ENCODE peak calls at places on chromosomes 16 and 17, in four cellular contexts. Z is stromal cell of bone marrow, T is C1 segment of cervical spinal cord, S is RPMI7951. J is an unnamed sample.

GRCh38 chr16:67428146-67428731 is 2.7 kb upstream of the HSD11B2 start:
- DNase-seq in S (peak), Z (no peak), T (no peak), J (peak)

GRCh38 chr17:2083613-2084128 is 28.8 kb downstream of the HIC1 start:
- DNase-seq in S (no peak), Z (no peak), T (no peak), J (no peak)

GRCh38 chr16:69329369-69330285 is 761 bp downstream of the PDF start:
- DNase-seq in T (no peak), S (peak), Z (no peak), J (no peak)

GRCh38 chr17:41064301-41064700 is 1.4 kb downstream of the KRTAP2-4 start:
- DNase-seq in T (no peak), Z (no peak), S (no peak), J (no peak)

GRCh38 chr17:79835953-79836951 is 3.0 kb downstream of the CBX4 start:
- DNase-seq in S (no peak), Z (no peak), T (no peak), J (peak)

GRCh38 chr16:87982491-87983415 is 31.5 kb downstream of the BANP start:
- DNase-seq in Z (no peak), T (no peak), S (no peak), J (no peak)

GRCh38 chr17:14744716-14745115 is 443.8 kb downstream of the HS3ST3B1 start:
- DNase-seq in T (no peak), Z (peak), S (peak), J (no peak)

GRCh38 chr16:54780266-54780665 is 150.4 kb upstream of the IRX5 start:
- DNase-seq in Z (no peak), S (no peak), T (no peak), J (no peak)

GRCh38 chr17:21510686-21511367 is 134.7 kb downstream of the KCNJ12 start:
- DNase-seq in T (no peak), S (peak), Z (no peak), J (no peak)

GRCh38 chr16:55873122-55873521 is 2.1 kb downstream of the CES5A start:
- DNase-seq in T (no peak), S (no peak), Z (no peak), J (no peak)

GRCh38 chr17:16919663-16920627 is 52.0 kb downstream of the TNFRSF13B start:
- DNase-seq in Z (no peak), S (no peak), T (no peak), J (no peak)

GRCh38 chr16:22232277-22233049 is 26.4 kb downstream of the EEF2K start:
- DNase-seq in T (no peak), Z (no peak), S (peak), J (no peak)

GRCh38 chr17:42294469-42295398 is 6.4 kb downstream of the STAT5A start:
- DNase-seq in Z (no peak), S (no peak), T (no peak), J (no peak)

GRCh38 chr16:87963400-87963799 is 12.2 kb downstream of the BANP start:
- DNase-seq in Z (peak), T (no peak), S (peak), J (no peak)

GRCh38 chr16:81703177-81704155 is 75.6 kb upstream of the PLCG2 start:
- DNase-seq in S (peak), Z (peak), T (no peak), J (no peak)

GRCh38 chr16:54932737-54933254 is 2.1 kb downstream of the IRX5 start:
- DNase-seq in Z (no peak), S (no peak), T (no peak), J (no peak)

GRCh38 chr16:81551821-81552304 is 107.3 kb downstream of the CMIP start:
- DNase-seq in Z (no peak), S (peak), T (no peak), J (no peak)

GRCh38 chr17:80103686-80104085 is 2.3 kb downstream of the GAA start:
- DNase-seq in S (no peak), Z (no peak), T (no peak), J (no peak)

GRCh38 chr17:12620200-12620720 is 45.4 kb upstream of the MYOCD start:
- DNase-seq in S (peak), T (no peak), Z (no peak), J (no peak)

GRCh38 chr17:4852504-4853075 is 19.4 kb downstream of the MINK1 start:
- DNase-seq in Z (peak), S (peak), T (no peak), J (no peak)

GRCh38 chr17:57519199-57519598 is 225.9 kb downstream of the CCDC182 start:
- DNase-seq in Z (no peak), T (no peak), S (peak), J (peak)

GRCh38 chr17:339193-340061 is 13.2 kb downstream of the RPH3AL start:
- DNase-seq in Z (no peak), S (no peak), T (no peak), J (no peak)

GRCh38 chr17:50918071-50918932 is 52.1 kb upstream of the TOB1 start:
- DNase-seq in T (no peak), Z (no peak), S (no peak), J (no peak)

GRCh38 chr16:47018223-47018891 is 44.9 kb upstream of the DNAJA2 start:
- DNase-seq in T (no peak), S (peak), Z (no peak), J (peak)

GRCh38 chr17:58325976-58326468 is 2.6 kb downstream of the TSPOAP1 start:
- DNase-seq in S (no peak), Z (no peak), T (no peak), J (peak)

GRCh38 chr16:68640972-68641371 is 4.1 kb upstream of the CDH3 start:
- DNase-seq in S (peak), Z (no peak), T (no peak), J (no peak)

GRCh38 chr16:69924041-69924775 is 26.9 kb upstream of the CLEC18A start:
- DNase-seq in S (no peak), T (no peak), Z (no peak), J (no peak)

GRCh38 chr16:11994187-11995119 is 17.9 kb downstream of the SNX29 start:
- DNase-seq in Z (no peak), S (no peak), T (peak), J (no peak)

GRCh38 chr16:70679653-70680494 is 6.0 kb downstream of the MTSS2 start:
- DNase-seq in Z (no peak), T (no peak), S (no peak), J (no peak)

GRCh38 chr17:10210151-10210574 is 11.8 kb upstream of the GAS7 start:
- DNase-seq in Z (no peak), T (no peak), S (no peak), J (no peak)

GRCh38 chr16:12896562-12896961 is 4.8 kb upstream of the SHISA9 start:
- DNase-seq in T (no peak), Z (no peak), S (peak), J (peak)

GRCh38 chr17:75679706-75680201 is 12.6 kb downstream of the SAP30BP start:
- DNase-seq in S (no peak), T (no peak), Z (no peak), J (no peak)

GRCh38 chr17:80478487-80479245 is 2.3 kb upstream of the NPTX1 start:
- DNase-seq in S (no peak), T (no peak), Z (no peak), J (no peak)

GRCh38 chr16:16045311-16045710 is 95.9 kb downstream of the ABCC1 start:
- DNase-seq in S (no peak), Z (no peak), T (no peak), J (no peak)

GRCh38 chr17:72021417-72022041 is 99.3 kb upstream of the SOX9 start:
- DNase-seq in T (no peak), S (no peak), Z (no peak), J (no peak)

GRCh38 chr16:17784073-17784472 is 313.3 kb upstream of the XYLT1 start:
- DNase-seq in T (no peak), Z (peak), S (peak), J (no peak)